ENCODE peak calls at places on chromosomes 16 and 17, in ten cellular contexts. One of them, this sample, is unnamed.

GRCh38 chr17:10265100-10265810 is 66.8 kb upstream of the GAS7 start:
- DNase-seq in nephron progenitor cell: no peak
- DNase-seq in HFFc6: peak; percentile 89
- DNase-seq in natural killer cell treated with Interleukin-12 subunit alpha and Interleukin-12 subunit beta and Interleukin-15 and Interleukin-18, amount 100 ng/mL, for 72 hours: no peak
- DNase-seq in NCI-H82: no peak
- DNase-seq in lung microvascular endothelial cell: no peak
- DNase-seq in activated naive CD4-positive, alpha-beta T cell: no peak
- DNase-seq in NCI-H1694: no peak
- DNase-seq in fibroblast of pulmonary artery: no peak
- DNase-seq in substantia nigra: no peak
- DNase-seq in this sample: peak; percentile 44

GRCh38 chr17:17781591-17782424 is 55.0 kb downstream of the SREBF1 start:
- DNase-seq in HFFc6: peak; percentile 29
- DNase-seq in NCI-H1694: peak; percentile 66
- DNase-seq in lung microvascular endothelial cell: peak; percentile 35
- DNase-seq in activated naive CD4-positive, alpha-beta T cell: no peak
- DNase-seq in NCI-H82: peak; percentile 96
- DNase-seq in substantia nigra: no peak
- DNase-seq in nephron progenitor cell: peak; percentile 73
- DNase-seq in natural killer cell treated with Interleukin-12 subunit alpha and Interleukin-12 subunit beta and Interleukin-15 and Interleukin-18, amount 100 ng/mL, for 72 hours: no peak
- DNase-seq in fibroblast of pulmonary artery: peak; percentile 45
- DNase-seq in this sample: peak; percentile 64

GRCh38 chr17:35726609-35727460 is 4.6 kb upstream of the RASL10B start:
- DNase-seq in activated naive CD4-positive, alpha-beta T cell: no peak
- DNase-seq in fibroblast of pulmonary artery: peak; percentile 93
- DNase-seq in HFFc6: peak; percentile 89
- DNase-seq in NCI-H82: peak; percentile 91
- DNase-seq in substantia nigra: no peak
- DNase-seq in lung microvascular endothelial cell: peak; percentile 53
- DNase-seq in NCI-H1694: no peak
- DNase-seq in natural killer cell treated with Interleukin-12 subunit alpha and Interleukin-12 subunit beta and Interleukin-15 and Interleukin-18, amount 100 ng/mL, for 72 hours: no peak
- DNase-seq in nephron progenitor cell: peak; percentile 64
- DNase-seq in this sample: peak; percentile 70

GRCh38 chr17:13599808-13600398 is 1.8 kb downstream of the HS3ST3A1 start:
- DNase-seq in natural killer cell treated with Interleukin-12 subunit alpha and Interleukin-12 subunit beta and Interleukin-15 and Interleukin-18, amount 100 ng/mL, for 72 hours: no peak
- DNase-seq in activated naive CD4-positive, alpha-beta T cell: no peak
- DNase-seq in nephron progenitor cell: no peak
- DNase-seq in NCI-H1694: no peak
- DNase-seq in fibroblast of pulmonary artery: no peak
- DNase-seq in NCI-H82: no peak
- DNase-seq in lung microvascular endothelial cell: no peak
- DNase-seq in HFFc6: no peak
- DNase-seq in substantia nigra: no peak
- DNase-seq in this sample: peak; percentile 68

GRCh38 chr17:13114601-13115024 is 96.8 kb upstream of the ELAC2 start:
- DNase-seq in substantia nigra: no peak
- DNase-seq in HFFc6: peak; percentile 20
- DNase-seq in lung microvascular endothelial cell: no peak
- DNase-seq in NCI-H1694: no peak
- DNase-seq in fibroblast of pulmonary artery: peak; percentile 39
- DNase-seq in nephron progenitor cell: peak; percentile 68
- DNase-seq in activated naive CD4-positive, alpha-beta T cell: no peak
- DNase-seq in natural killer cell treated with Interleukin-12 subunit alpha and Interleukin-12 subunit beta and Interleukin-15 and Interleukin-18, amount 100 ng/mL, for 72 hours: no peak
- DNase-seq in NCI-H82: peak; percentile 69
- DNase-seq in this sample: peak; percentile 54

GRCh38 chr17:9714801-9715200 is 69.5 kb downstream of the USP43 start:
- DNase-seq in fibroblast of pulmonary artery: no peak
- DNase-seq in substantia nigra: no peak
- DNase-seq in NCI-H82: no peak
- DNase-seq in activated naive CD4-positive, alpha-beta T cell: no peak
- DNase-seq in NCI-H1694: no peak
- DNase-seq in HFFc6: no peak
- DNase-seq in natural killer cell treated with Interleukin-12 subunit alpha and Interleukin-12 subunit beta and Interleukin-15 and Interleukin-18, amount 100 ng/mL, for 72 hours: no peak
- DNase-seq in lung microvascular endothelial cell: no peak
- DNase-seq in nephron progenitor cell: no peak
- DNase-seq in this sample: no peak

GRCh38 chr17:80774643-80775281 is 216.9 kb upstream of the CHMP6 start:
- DNase-seq in NCI-H1694: no peak
- DNase-seq in fibroblast of pulmonary artery: no peak
- DNase-seq in nephron progenitor cell: no peak
- DNase-seq in lung microvascular endothelial cell: peak; percentile 29
- DNase-seq in substantia nigra: no peak
- DNase-seq in activated naive CD4-positive, alpha-beta T cell: no peak
- DNase-seq in NCI-H82: no peak
- DNase-seq in HFFc6: no peak
- DNase-seq in natural killer cell treated with Interleukin-12 subunit alpha and Interleukin-12 subunit beta and Interleukin-15 and Interleukin-18, amount 100 ng/mL, for 72 hours: no peak
- DNase-seq in this sample: no peak

GRCh38 chr17:56121661-56122060 is 31.6 kb upstream of the ANKFN1 start:
- DNase-seq in nephron progenitor cell: no peak
- DNase-seq in natural killer cell treated with Interleukin-12 subunit alpha and Interleukin-12 subunit beta and Interleukin-15 and Interleukin-18, amount 100 ng/mL, for 72 hours: no peak
- DNase-seq in NCI-H1694: peak; percentile 4
- DNase-seq in activated naive CD4-positive, alpha-beta T cell: no peak
- DNase-seq in HFFc6: no peak
- DNase-seq in lung microvascular endothelial cell: peak; percentile 23
- DNase-seq in NCI-H82: peak; percentile 33
- DNase-seq in fibroblast of pulmonary artery: no peak
- DNase-seq in substantia nigra: no peak
- DNase-seq in this sample: no peak

GRCh38 chr16:78230832-78231231 is 131.4 kb downstream of the WWOX start:
- DNase-seq in NCI-H1694: no peak
- DNase-seq in activated naive CD4-positive, alpha-beta T cell: no peak
- DNase-seq in HFFc6: no peak
- DNase-seq in substantia nigra: no peak
- DNase-seq in natural killer cell treated with Interleukin-12 subunit alpha and Interleukin-12 subunit beta and Interleukin-15 and Interleukin-18, amount 100 ng/mL, for 72 hours: no peak
- DNase-seq in fibroblast of pulmonary artery: peak; percentile 6
- DNase-seq in lung microvascular endothelial cell: no peak
- DNase-seq in nephron progenitor cell: no peak
- DNase-seq in NCI-H82: no peak
- DNase-seq in this sample: peak; percentile 4

GRCh38 chr17:34797724-34798123 is 163.5 kb downstream of the CCT6B start:
- DNase-seq in fibroblast of pulmonary artery: peak; percentile 26
- DNase-seq in activated naive CD4-positive, alpha-beta T cell: no peak
- DNase-seq in natural killer cell treated with Interleukin-12 subunit alpha and Interleukin-12 subunit beta and Interleukin-15 and Interleukin-18, amount 100 ng/mL, for 72 hours: peak; percentile 44
- DNase-seq in nephron progenitor cell: peak; percentile 89
- DNase-seq in NCI-H82: no peak
- DNase-seq in NCI-H1694: no peak
- DNase-seq in lung microvascular endothelial cell: peak; percentile 35
- DNase-seq in substantia nigra: no peak
- DNase-seq in HFFc6: no peak
- DNase-seq in this sample: peak; percentile 46

GRCh38 chr16:27174798-27175197 is 28.5 kb upstream of the KDM8 start:
- DNase-seq in fibroblast of pulmonary artery: peak; percentile 17
- DNase-seq in HFFc6: peak; percentile 72
- DNase-seq in NCI-H82: no peak
- DNase-seq in NCI-H1694: no peak
- DNase-seq in lung microvascular endothelial cell: peak; percentile 25
- DNase-seq in nephron progenitor cell: no peak
- DNase-seq in substantia nigra: no peak
- DNase-seq in activated naive CD4-positive, alpha-beta T cell: no peak
- DNase-seq in natural killer cell treated with Interleukin-12 subunit alpha and Interleukin-12 subunit beta and Interleukin-15 and Interleukin-18, amount 100 ng/mL, for 72 hours: no peak
- DNase-seq in this sample: peak; percentile 69

GRCh38 chr16:84728853-84729424 is 29.1 kb downstream of the USP10 start:
- DNase-seq in NCI-H82: no peak
- DNase-seq in fibroblast of pulmonary artery: no peak
- DNase-seq in lung microvascular endothelial cell: no peak
- DNase-seq in nephron progenitor cell: no peak
- DNase-seq in substantia nigra: no peak
- DNase-seq in natural killer cell treated with Interleukin-12 subunit alpha and Interleukin-12 subunit beta and Interleukin-15 and Interleukin-18, amount 100 ng/mL, for 72 hours: no peak
- DNase-seq in activated naive CD4-positive, alpha-beta T cell: no peak
- DNase-seq in NCI-H1694: no peak
- DNase-seq in HFFc6: no peak
- DNase-seq in this sample: no peak

GRCh38 chr17:3903051-3903825 is 10.4 kb upstream of the CAMKK1 start:
- DNase-seq in substantia nigra: no peak
- DNase-seq in natural killer cell treated with Interleukin-12 subunit alpha and Interleukin-12 subunit beta and Interleukin-15 and Interleukin-18, amount 100 ng/mL, for 72 hours: no peak
- DNase-seq in activated naive CD4-positive, alpha-beta T cell: no peak
- DNase-seq in NCI-H82: no peak
- DNase-seq in fibroblast of pulmonary artery: no peak
- DNase-seq in lung microvascular endothelial cell: no peak
- DNase-seq in HFFc6: no peak
- DNase-seq in NCI-H1694: no peak
- DNase-seq in nephron progenitor cell: no peak
- DNase-seq in this sample: no peak

GRCh38 chr17:57257213-57257873 is 1.0 kb downstream of the MSI2 start:
- DNase-seq in activated naive CD4-positive, alpha-beta T cell: no peak
- DNase-seq in substantia nigra: no peak
- DNase-seq in natural killer cell treated with Interleukin-12 subunit alpha and Interleukin-12 subunit beta and Interleukin-15 and Interleukin-18, amount 100 ng/mL, for 72 hours: no peak
- DNase-seq in lung microvascular endothelial cell: no peak
- DNase-seq in HFFc6: no peak
- DNase-seq in NCI-H82: peak; percentile 82
- DNase-seq in NCI-H1694: peak; percentile 27
- DNase-seq in nephron progenitor cell: no peak
- DNase-seq in fibroblast of pulmonary artery: no peak
- DNase-seq in this sample: no peak

GRCh38 chr17:79024901-79025737 is 1.1 kb downstream of the C1QTNF1 start:
- DNase-seq in HFFc6: peak; percentile 33
- DNase-seq in substantia nigra: no peak
- DNase-seq in lung microvascular endothelial cell: no peak
- DNase-seq in nephron progenitor cell: no peak
- DNase-seq in natural killer cell treated with Interleukin-12 subunit alpha and Interleukin-12 subunit beta and Interleukin-15 and Interleukin-18, amount 100 ng/mL, for 72 hours: peak; percentile 42
- DNase-seq in activated naive CD4-positive, alpha-beta T cell: no peak
- DNase-seq in NCI-H1694: no peak
- DNase-seq in fibroblast of pulmonary artery: peak; percentile 45
- DNase-seq in NCI-H82: no peak
- DNase-seq in this sample: no peak

GRCh38 chr17:9050801-9051401 is 29.6 kb downstream of the NTN1 start:
- DNase-seq in fibroblast of pulmonary artery: no peak
- DNase-seq in natural killer cell treated with Interleukin-12 subunit alpha and Interleukin-12 subunit beta and Interleukin-15 and Interleukin-18, amount 100 ng/mL, for 72 hours: no peak
- DNase-seq in nephron progenitor cell: no peak
- DNase-seq in NCI-H82: no peak
- DNase-seq in HFFc6: no peak
- DNase-seq in NCI-H1694: no peak
- DNase-seq in substantia nigra: no peak
- DNase-seq in lung microvascular endothelial cell: no peak
- DNase-seq in activated naive CD4-positive, alpha-beta T cell: no peak
- DNase-seq in this sample: peak; percentile 91

GRCh38 chr16:84774810-84775209 is 45.0 kb upstream of the CRISPLD2 start:
- DNase-seq in activated naive CD4-positive, alpha-beta T cell: no peak
- DNase-seq in natural killer cell treated with Interleukin-12 subunit alpha and Interleukin-12 subunit beta and Interleukin-15 and Interleukin-18, amount 100 ng/mL, for 72 hours: no peak
- DNase-seq in nephron progenitor cell: no peak
- DNase-seq in NCI-H1694: no peak
- DNase-seq in fibroblast of pulmonary artery: peak; percentile 96
- DNase-seq in substantia nigra: no peak
- DNase-seq in NCI-H82: no peak
- DNase-seq in HFFc6: peak; percentile 78
- DNase-seq in lung microvascular endothelial cell: peak; percentile 92
- DNase-seq in this sample: peak; percentile 57

GRCh38 chr16:66146689-66147330 is 219.7 kb upstream of the CDH5 start:
- DNase-seq in fibroblast of pulmonary artery: no peak
- DNase-seq in nephron progenitor cell: no peak
- DNase-seq in HFFc6: no peak
- DNase-seq in NCI-H82: no peak
- DNase-seq in natural killer cell treated with Interleukin-12 subunit alpha and Interleukin-12 subunit beta and Interleukin-15 and Interleukin-18, amount 100 ng/mL, for 72 hours: no peak
- DNase-seq in activated naive CD4-positive, alpha-beta T cell: no peak
- DNase-seq in NCI-H1694: no peak
- DNase-seq in lung microvascular endothelial cell: no peak
- DNase-seq in substantia nigra: no peak
- DNase-seq in this sample: no peak

GRCh38 chr16:19919142-19919541 is 34.5 kb upstream of the GPRC5B start:
- DNase-seq in nephron progenitor cell: no peak
- DNase-seq in NCI-H82: no peak
- DNase-seq in fibroblast of pulmonary artery: no peak
- DNase-seq in NCI-H1694: no peak
- DNase-seq in HFFc6: no peak
- DNase-seq in substantia nigra: no peak
- DNase-seq in lung microvascular endothelial cell: no peak
- DNase-seq in activated naive CD4-positive, alpha-beta T cell: no peak
- DNase-seq in natural killer cell treated with Interleukin-12 subunit alpha and Interleukin-12 subunit beta and Interleukin-15 and Interleukin-18, amount 100 ng/mL, for 72 hours: no peak
- DNase-seq in this sample: no peak

GRCh38 chr17:80980397-80981061 is 11.1 kb upstream of the CHMP6 start:
- DNase-seq in activated naive CD4-positive, alpha-beta T cell: no peak
- DNase-seq in nephron progenitor cell: no peak
- DNase-seq in lung microvascular endothelial cell: peak; percentile 43
- DNase-seq in HFFc6: peak; percentile 39
- DNase-seq in substantia nigra: no peak
- DNase-seq in natural killer cell treated with Interleukin-12 subunit alpha and Interleukin-12 subunit beta and Interleukin-15 and Interleukin-18, amount 100 ng/mL, for 72 hours: no peak
- DNase-seq in NCI-H1694: no peak
- DNase-seq in NCI-H82: no peak
- DNase-seq in fibroblast of pulmonary artery: peak; percentile 17
- DNase-seq in this sample: peak; percentile 49

GRCh38 chr17:40903129-40903847 is 18.2 kb upstream of the KRT20 start:
- DNase-seq in NCI-H1694: no peak
- DNase-seq in lung microvascular endothelial cell: no peak
- DNase-seq in activated naive CD4-positive, alpha-beta T cell: no peak
- DNase-seq in natural killer cell treated with Interleukin-12 subunit alpha and Interleukin-12 subunit beta and Interleukin-15 and Interleukin-18, amount 100 ng/mL, for 72 hours: no peak
- DNase-seq in fibroblast of pulmonary artery: peak; percentile 1
- DNase-seq in substantia nigra: no peak
- DNase-seq in nephron progenitor cell: no peak
- DNase-seq in HFFc6: peak; percentile 72
- DNase-seq in NCI-H82: no peak
- DNase-seq in this sample: peak; percentile 92

GRCh38 chr17:29091591-29092291 is 48.8 kb downstream of the PIPOX start:
- DNase-seq in NCI-H82: peak; percentile 92
- DNase-seq in HFFc6: no peak
- DNase-seq in natural killer cell treated with Interleukin-12 subunit alpha and Interleukin-12 subunit beta and Interleukin-15 and Interleukin-18, amount 100 ng/mL, for 72 hours: no peak
- DNase-seq in fibroblast of pulmonary artery: no peak
- DNase-seq in lung microvascular endothelial cell: no peak
- DNase-seq in substantia nigra: no peak
- DNase-seq in nephron progenitor cell: no peak
- DNase-seq in activated naive CD4-positive, alpha-beta T cell: no peak
- DNase-seq in NCI-H1694: peak; percentile 51
- DNase-seq in this sample: no peak

GRCh38 chr17:69801368-69801767 is 273.7 kb upstream of the KCNJ16 start:
- DNase-seq in lung microvascular endothelial cell: no peak
- DNase-seq in NCI-H82: no peak
- DNase-seq in substantia nigra: no peak
- DNase-seq in fibroblast of pulmonary artery: no peak
- DNase-seq in HFFc6: no peak
- DNase-seq in natural killer cell treated with Interleukin-12 subunit alpha and Interleukin-12 subunit beta and Interleukin-15 and Interleukin-18, amount 100 ng/mL, for 72 hours: no peak
- DNase-seq in NCI-H1694: no peak
- DNase-seq in activated naive CD4-positive, alpha-beta T cell: no peak
- DNase-seq in nephron progenitor cell: no peak
- DNase-seq in this sample: no peak

GRCh38 chr17:68718465-68718864 is 117.3 kb upstream of the FAM20A start:
- DNase-seq in substantia nigra: no peak
- DNase-seq in lung microvascular endothelial cell: no peak
- DNase-seq in HFFc6: no peak
- DNase-seq in fibroblast of pulmonary artery: no peak
- DNase-seq in nephron progenitor cell: no peak
- DNase-seq in NCI-H82: no peak
- DNase-seq in natural killer cell treated with Interleukin-12 subunit alpha and Interleukin-12 subunit beta and Interleukin-15 and Interleukin-18, amount 100 ng/mL, for 72 hours: no peak
- DNase-seq in activated naive CD4-positive, alpha-beta T cell: no peak
- DNase-seq in NCI-H1694: no peak
- DNase-seq in this sample: no peak

GRCh38 chr16:1977875-1978268 is 3.4 kb downstream of the NOXO1 start:
- DNase-seq in activated naive CD4-positive, alpha-beta T cell: no peak
- DNase-seq in NCI-H82: no peak
- DNase-seq in NCI-H1694: no peak
- DNase-seq in substantia nigra: no peak
- DNase-seq in nephron progenitor cell: no peak
- DNase-seq in lung microvascular endothelial cell: no peak
- DNase-seq in fibroblast of pulmonary artery: no peak
- DNase-seq in natural killer cell treated with Interleukin-12 subunit alpha and Interleukin-12 subunit beta and Interleukin-15 and Interleukin-18, amount 100 ng/mL, for 72 hours: no peak
- DNase-seq in HFFc6: no peak
- DNase-seq in this sample: no peak

GRCh38 chr16:2752850-2753522 is 548 bp downstream of the SRRM2 start:
- DNase-seq in lung microvascular endothelial cell: peak; percentile 79
- DNase-seq in HFFc6: peak; percentile 61
- DNase-seq in NCI-H82: peak; percentile 90
- DNase-seq in activated naive CD4-positive, alpha-beta T cell: peak; percentile 61
- DNase-seq in nephron progenitor cell: peak; percentile 88
- DNase-seq in natural killer cell treated with Interleukin-12 subunit alpha and Interleukin-12 subunit beta and Interleukin-15 and Interleukin-18, amount 100 ng/mL, for 72 hours: peak; percentile 86
- DNase-seq in NCI-H1694: peak; percentile 9
- DNase-seq in fibroblast of pulmonary artery: peak; percentile 82
- DNase-seq in substantia nigra: no peak
- DNase-seq in this sample: peak; percentile 62

GRCh38 chr17:3964203-3965122 is at the start of gene ATP2A3:
- DNase-seq in activated naive CD4-positive, alpha-beta T cell: peak; percentile 36
- DNase-seq in NCI-H1694: no peak
- DNase-seq in HFFc6: no peak
- DNase-seq in NCI-H82: no peak
- DNase-seq in substantia nigra: no peak
- DNase-seq in natural killer cell treated with Interleukin-12 subunit alpha and Interleukin-12 subunit beta and Interleukin-15 and Interleukin-18, amount 100 ng/mL, for 72 hours: peak; percentile 77
- DNase-seq in fibroblast of pulmonary artery: no peak
- DNase-seq in lung microvascular endothelial cell: no peak
- DNase-seq in nephron progenitor cell: no peak
- DNase-seq in this sample: no peak

GRCh38 chr17:538096-538973 is 176.3 kb downstream of the VPS53 start:
- DNase-seq in lung microvascular endothelial cell: no peak
- DNase-seq in fibroblast of pulmonary artery: peak; percentile 53
- DNase-seq in NCI-H82: no peak
- DNase-seq in substantia nigra: no peak
- DNase-seq in activated naive CD4-positive, alpha-beta T cell: no peak
- DNase-seq in NCI-H1694: no peak
- DNase-seq in HFFc6: no peak
- DNase-seq in nephron progenitor cell: no peak
- DNase-seq in natural killer cell treated with Interleukin-12 subunit alpha and Interleukin-12 subunit beta and Interleukin-15 and Interleukin-18, amount 100 ng/mL, for 72 hours: no peak
- DNase-seq in this sample: no peak